ENCODE peak calls at places on chromosomes 7 and 10, in seven cellular contexts. One of them, this sample, is unnamed.
A peak's percentile ranks its signal among the peaks of the same experiment; 100 is the strongest.

GRCh38 chr7:150307129-150307528 is 16.0 kb upstream of the LRRC61 start:
- DNase-seq in neural progenitor cell: no peak
- DNase-seq in CD8-positive, alpha-beta memory T cell: no peak
- DNase-seq in OCI-LY7: no peak
- DNase-seq in uterus: no peak
- DNase-seq in aorta: no peak
- DNase-seq in psoas muscle: no peak
- DNase-seq in this sample: no peak

GRCh38 chr7:108045669-108046068 is 42.7 kb upstream of the LAMB1 start:
- DNase-seq in neural progenitor cell: no peak
- DNase-seq in CD8-positive, alpha-beta memory T cell: no peak
- DNase-seq in OCI-LY7: no peak
- DNase-seq in uterus: no peak
- DNase-seq in aorta: no peak
- DNase-seq in psoas muscle: no peak
- DNase-seq in this sample: no peak

GRCh38 chr10:72344932-72345331 is 9.8 kb downstream of the DNAJB12 start:
- DNase-seq in neural progenitor cell: no peak
- DNase-seq in CD8-positive, alpha-beta memory T cell: no peak
- DNase-seq in OCI-LY7: no peak
- DNase-seq in uterus: no peak
- DNase-seq in aorta: no peak
- DNase-seq in psoas muscle: no peak
- DNase-seq in this sample: no peak

GRCh38 chr7:96598421-96598820 is 111.2 kb downstream of the SEM1 start:
- DNase-seq in neural progenitor cell: no peak
- DNase-seq in CD8-positive, alpha-beta memory T cell: no peak
- DNase-seq in OCI-LY7: no peak
- DNase-seq in uterus: no peak
- DNase-seq in aorta: no peak
- DNase-seq in psoas muscle: no peak
- DNase-seq in this sample: no peak

GRCh38 chr7:66952343-66953043 is 31.5 kb downstream of the TMEM248 start:
- DNase-seq in neural progenitor cell: no peak
- DNase-seq in CD8-positive, alpha-beta memory T cell: no peak
- DNase-seq in OCI-LY7: no peak
- DNase-seq in uterus: no peak
- DNase-seq in aorta: peak; percentile 45
- DNase-seq in psoas muscle: no peak
- DNase-seq in this sample: no peak

GRCh38 chr10:71799785-71800453 is 26.6 kb upstream of the VSIR start:
- DNase-seq in neural progenitor cell: no peak
- DNase-seq in CD8-positive, alpha-beta memory T cell: no peak
- DNase-seq in OCI-LY7: no peak
- DNase-seq in uterus: no peak
- DNase-seq in aorta: no peak
- DNase-seq in psoas muscle: no peak
- DNase-seq in this sample: no peak

GRCh38 chr10:84177541-84178386 is 4.2 kb downstream of the GPR15LG start:
- DNase-seq in neural progenitor cell: no peak
- DNase-seq in CD8-positive, alpha-beta memory T cell: peak; percentile 59
- DNase-seq in OCI-LY7: peak; percentile 70
- DNase-seq in uterus: no peak
- DNase-seq in aorta: no peak
- DNase-seq in psoas muscle: no peak
- DNase-seq in this sample: peak; percentile 68

GRCh38 chr7:144032483-144032882 is 16.3 kb upstream of the OR2A5 start:
- DNase-seq in neural progenitor cell: no peak
- DNase-seq in CD8-positive, alpha-beta memory T cell: no peak
- DNase-seq in OCI-LY7: no peak
- DNase-seq in uterus: no peak
- DNase-seq in aorta: no peak
- DNase-seq in psoas muscle: no peak
- DNase-seq in this sample: no peak

GRCh38 chr7:111529507-111530355 is 32.6 kb downstream of the IMMP2L start:
- DNase-seq in neural progenitor cell: no peak
- DNase-seq in CD8-positive, alpha-beta memory T cell: no peak
- DNase-seq in OCI-LY7: no peak
- DNase-seq in uterus: no peak
- DNase-seq in aorta: no peak
- DNase-seq in psoas muscle: no peak
- DNase-seq in this sample: no peak

GRCh38 chr10:100504101-100504500 is 15.6 kb downstream of the SEC31B start:
- DNase-seq in neural progenitor cell: no peak
- DNase-seq in CD8-positive, alpha-beta memory T cell: no peak
- DNase-seq in OCI-LY7: peak; percentile 67
- DNase-seq in uterus: no peak
- DNase-seq in aorta: no peak
- DNase-seq in psoas muscle: no peak
- DNase-seq in this sample: no peak

GRCh38 chr10:86523348-86523747 is 1.8 kb upstream of the WAPL start:
- DNase-seq in neural progenitor cell: peak; percentile 59
- DNase-seq in CD8-positive, alpha-beta memory T cell: no peak
- DNase-seq in OCI-LY7: peak; percentile 35
- DNase-seq in uterus: no peak
- DNase-seq in aorta: no peak
- DNase-seq in psoas muscle: no peak
- DNase-seq in this sample: no peak

GRCh38 chr7:158292948-158293347 is 294.7 kb downstream of the PTPRN2 start:
- DNase-seq in neural progenitor cell: no peak
- DNase-seq in CD8-positive, alpha-beta memory T cell: no peak
- DNase-seq in OCI-LY7: no peak
- DNase-seq in uterus: no peak
- DNase-seq in aorta: peak; percentile 25
- DNase-seq in psoas muscle: no peak
- DNase-seq in this sample: no peak

GRCh38 chr7:92655346-92655884 is 65.2 kb upstream of the FAM133B start:
- DNase-seq in neural progenitor cell: no peak
- DNase-seq in CD8-positive, alpha-beta memory T cell: no peak
- DNase-seq in OCI-LY7: no peak
- DNase-seq in uterus: no peak
- DNase-seq in aorta: no peak
- DNase-seq in psoas muscle: no peak
- DNase-seq in this sample: no peak

GRCh38 chr10:97332586-97333350 is 1.8 kb downstream of the FRAT2 start:
- DNase-seq in neural progenitor cell: peak; percentile 62
- DNase-seq in CD8-positive, alpha-beta memory T cell: no peak
- DNase-seq in OCI-LY7: no peak
- DNase-seq in uterus: no peak
- DNase-seq in aorta: no peak
- DNase-seq in psoas muscle: peak; percentile 23
- DNase-seq in this sample: no peak

GRCh38 chr10:93992400-93993030 is 1.2 kb upstream of the PLCE1 start:
- DNase-seq in neural progenitor cell: peak; percentile 37
- DNase-seq in CD8-positive, alpha-beta memory T cell: no peak
- DNase-seq in OCI-LY7: no peak
- DNase-seq in uterus: no peak
- DNase-seq in aorta: no peak
- DNase-seq in psoas muscle: no peak
- DNase-seq in this sample: no peak

GRCh38 chr7:128069367-128070364 is 38.4 kb upstream of the LRRC4 start:
- DNase-seq in neural progenitor cell: no peak
- DNase-seq in CD8-positive, alpha-beta memory T cell: no peak
- DNase-seq in OCI-LY7: no peak
- DNase-seq in uterus: no peak
- DNase-seq in aorta: no peak
- DNase-seq in psoas muscle: no peak
- DNase-seq in this sample: no peak

GRCh38 chr7:142776206-142776844 is 5.6 kb downstream of the PRSS2 start:
- DNase-seq in neural progenitor cell: no peak
- DNase-seq in CD8-positive, alpha-beta memory T cell: no peak
- DNase-seq in OCI-LY7: no peak
- DNase-seq in uterus: no peak
- DNase-seq in aorta: no peak
- DNase-seq in psoas muscle: no peak
- DNase-seq in this sample: no peak

GRCh38 chr7:142774826-142775225 is 4.1 kb downstream of the PRSS2 start:
- DNase-seq in neural progenitor cell: no peak
- DNase-seq in CD8-positive, alpha-beta memory T cell: no peak
- DNase-seq in OCI-LY7: no peak
- DNase-seq in uterus: no peak
- DNase-seq in aorta: no peak
- DNase-seq in psoas muscle: no peak
- DNase-seq in this sample: no peak

GRCh38 chr7:142772051-142772450 is 1.3 kb downstream of the PRSS2 start:
- DNase-seq in neural progenitor cell: no peak
- DNase-seq in CD8-positive, alpha-beta memory T cell: no peak
- DNase-seq in OCI-LY7: no peak
- DNase-seq in uterus: no peak
- DNase-seq in aorta: no peak
- DNase-seq in psoas muscle: no peak
- DNase-seq in this sample: no peak

GRCh38 chr7:142773230-142773629 is 2.5 kb downstream of the PRSS2 start:
- DNase-seq in neural progenitor cell: no peak
- DNase-seq in CD8-positive, alpha-beta memory T cell: no peak
- DNase-seq in OCI-LY7: no peak
- DNase-seq in uterus: no peak
- DNase-seq in aorta: no peak
- DNase-seq in psoas muscle: no peak
- DNase-seq in this sample: no peak

DNA sequence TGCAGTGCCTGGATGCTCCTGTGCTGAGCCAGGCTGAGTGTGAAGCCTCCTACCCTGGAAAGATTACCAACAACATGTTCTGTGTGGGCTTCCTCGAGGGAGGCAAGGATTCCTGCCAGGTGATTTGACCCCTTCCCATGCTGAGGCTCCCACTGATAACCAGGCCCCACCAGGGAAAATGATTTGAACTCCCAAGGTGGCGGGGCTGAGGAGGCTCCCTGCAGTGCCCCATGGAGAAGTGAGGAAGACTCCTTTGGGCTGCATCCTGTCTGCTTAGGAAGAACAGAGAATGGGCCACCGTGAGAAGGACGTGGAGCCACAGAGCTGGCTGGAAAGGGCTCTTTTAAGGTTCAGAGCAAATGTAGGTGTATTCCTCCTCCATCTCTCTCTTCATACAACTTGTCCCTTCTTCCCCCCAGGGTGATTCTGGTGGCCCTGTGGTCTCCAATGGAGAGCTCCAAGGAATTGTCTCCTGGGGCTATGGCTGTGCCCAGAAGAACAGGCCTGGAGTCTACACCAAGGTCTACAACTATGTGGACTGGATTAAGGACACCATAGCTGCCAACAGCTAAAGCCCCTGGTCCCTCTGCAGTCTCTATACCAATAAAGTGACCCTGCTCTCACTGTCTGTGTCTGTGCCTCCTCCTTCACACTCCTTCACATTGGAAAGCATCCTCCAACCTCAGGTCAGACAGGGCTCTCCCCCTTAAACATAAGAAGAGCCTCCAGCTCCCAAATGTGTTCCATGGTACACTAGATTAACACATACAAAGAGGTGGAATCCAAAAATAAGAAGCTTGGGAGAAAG is 3.4 kb downstream of the PRSS2 start:
- DNase-seq in neural progenitor cell: no peak
- DNase-seq in CD8-positive, alpha-beta memory T cell: no peak
- DNase-seq in OCI-LY7: no peak
- DNase-seq in uterus: no peak
- DNase-seq in aorta: no peak
- DNase-seq in psoas muscle: no peak
- DNase-seq in this sample: no peak
- H3K27ac ChIP-seq in neural progenitor cell: no peak overlapping the region
- H3K27ac ChIP-seq in CD8-positive, alpha-beta memory T cell: no peak overlapping the region
- H3K27ac ChIP-seq in OCI-LY7: no peak overlapping the region
- H3K27ac ChIP-seq in uterus: no peak overlapping the region
- H3K27ac ChIP-seq in aorta: no peak overlapping the region
- H3K27ac ChIP-seq in psoas muscle: no peak overlapping the region
- H3K27ac ChIP-seq in this sample: no peak overlapping the region

GRCh38 chr10:49226594-49226993 is 38.4 kb upstream of the TMEM273 start:
- DNase-seq in neural progenitor cell: no peak
- DNase-seq in CD8-positive, alpha-beta memory T cell: no peak
- DNase-seq in OCI-LY7: no peak
- DNase-seq in uterus: no peak
- DNase-seq in aorta: no peak
- DNase-seq in psoas muscle: no peak
- DNase-seq in this sample: no peak
- H3K27ac ChIP-seq in neural progenitor cell: no peak overlapping the region
- H3K27ac ChIP-seq in CD8-positive, alpha-beta memory T cell: no peak overlapping the region
- H3K27ac ChIP-seq in OCI-LY7: no peak overlapping the region
- H3K27ac ChIP-seq in uterus: no peak overlapping the region
- H3K27ac ChIP-seq in aorta: no peak overlapping the region
- H3K27ac ChIP-seq in psoas muscle: no peak overlapping the region
- H3K27ac ChIP-seq in this sample: no peak overlapping the region

DNA sequence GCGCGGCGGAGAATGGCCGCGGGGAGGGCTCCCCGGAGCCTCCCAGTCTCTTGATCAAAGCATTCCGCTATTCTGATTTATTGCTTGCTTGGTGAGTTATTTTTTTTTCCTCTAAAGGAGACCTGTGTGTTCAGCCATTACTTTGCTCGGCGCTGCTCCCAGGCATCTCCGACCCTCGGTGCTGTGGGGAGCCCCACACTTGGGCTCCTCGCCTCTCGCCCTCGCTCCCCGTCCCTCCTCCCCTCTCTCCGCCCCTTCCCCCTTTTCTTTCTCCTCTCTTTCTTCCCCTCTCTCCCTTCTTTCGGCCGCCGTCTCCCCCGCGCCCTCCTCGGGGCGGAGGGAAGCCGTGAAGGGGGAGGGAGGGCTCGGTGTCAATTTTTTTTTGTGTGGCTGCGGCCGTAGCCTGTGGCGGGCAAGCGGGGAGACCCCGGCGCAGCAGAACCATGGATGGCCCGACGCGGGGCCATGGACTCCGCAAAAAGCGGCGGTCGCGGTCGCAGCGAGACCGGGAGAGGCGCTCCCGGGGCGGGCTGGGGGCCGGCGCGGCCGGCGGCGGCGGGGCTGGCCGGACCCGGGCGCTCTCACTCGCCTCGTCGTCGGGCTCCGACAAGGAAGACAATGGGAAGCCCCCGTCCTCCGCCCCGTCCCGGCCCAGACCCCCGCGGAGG is 1.1 kb downstream of the AUTS2 start:
- DNase-seq in neural progenitor cell: peak; percentile 70
- DNase-seq in CD8-positive, alpha-beta memory T cell: no peak
- DNase-seq in OCI-LY7: peak; percentile 49
- DNase-seq in uterus: peak; percentile 27
- DNase-seq in aorta: peak; percentile 76
- DNase-seq in psoas muscle: peak; percentile 19
- DNase-seq in this sample: no peak
- H3K27ac ChIP-seq in neural progenitor cell: no peak overlapping the region
- H3K27ac ChIP-seq in CD8-positive, alpha-beta memory T cell: no peak overlapping the region
- H3K27ac ChIP-seq in OCI-LY7: peak overlapping the region; percentile 58
- H3K27ac ChIP-seq in uterus: peak overlapping the region; percentile 92
- H3K27ac ChIP-seq in aorta: no peak overlapping the region
- H3K27ac ChIP-seq in psoas muscle: peak overlapping the region; percentile 23
- H3K27ac ChIP-seq in this sample: no peak overlapping the region

DNA sequence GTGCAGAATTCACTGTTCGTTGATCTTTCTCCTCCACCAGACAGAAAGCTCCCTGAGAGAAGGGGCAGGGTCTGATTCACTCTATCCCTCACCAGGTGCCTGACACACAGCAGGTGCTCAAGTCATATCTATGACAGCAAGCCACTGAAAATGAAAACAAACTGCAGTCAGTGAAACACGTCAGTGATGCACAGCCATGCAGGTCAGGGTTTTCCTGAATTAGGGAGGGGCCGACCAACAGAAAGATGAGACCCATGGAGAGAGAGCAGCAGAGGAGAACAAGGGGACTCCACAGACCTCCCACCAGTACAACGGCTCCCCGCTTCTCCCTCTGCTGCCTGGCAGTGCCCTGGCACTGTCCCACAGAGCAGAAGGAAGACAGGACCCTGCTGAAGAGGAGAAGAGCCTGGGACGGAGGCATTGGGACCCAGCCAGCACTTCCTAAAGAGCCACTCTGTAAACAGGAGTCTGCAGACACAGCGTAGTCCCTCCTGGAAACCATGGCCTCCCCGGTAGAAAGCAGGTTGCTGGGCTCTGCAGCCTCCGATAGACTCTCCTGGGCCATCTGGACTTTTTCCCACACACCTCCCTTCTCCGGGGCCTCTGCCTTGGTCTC is 50.3 kb downstream of the FAM53B start:
- DNase-seq in neural progenitor cell: no peak
- DNase-seq in CD8-positive, alpha-beta memory T cell: no peak
- DNase-seq in OCI-LY7: no peak
- DNase-seq in uterus: no peak
- DNase-seq in aorta: peak; percentile 49
- DNase-seq in psoas muscle: no peak
- DNase-seq in this sample: peak; percentile 23
- H3K27ac ChIP-seq in neural progenitor cell: peak overlapping the region; percentile 46
- H3K27ac ChIP-seq in CD8-positive, alpha-beta memory T cell: peak overlapping the region; percentile 58
- H3K27ac ChIP-seq in OCI-LY7: no peak overlapping the region
- H3K27ac ChIP-seq in uterus: peak overlapping the region; percentile 35
- H3K27ac ChIP-seq in aorta: no peak overlapping the region
- H3K27ac ChIP-seq in psoas muscle: peak overlapping the region; percentile 91
- H3K27ac ChIP-seq in this sample: peak overlapping the region; percentile 90